ENCODE peak calls at places on chromosomes 3 and 15, in four cellular contexts. One of them, this sample, is unnamed.

GRCh38 chr3:196966526-196967401 is 1.9 kb downstream of the PIGZ start:
- DNase-seq in PC-3: no peak
- DNase-seq in PC-9: no peak
- DNase-seq in left ventricle myocardium inferior: no peak
- DNase-seq in this sample: no peak

GRCh38 chr3:126537730-126538281 is 13.9 kb downstream of the CHST13 start:
- DNase-seq in PC-3: no peak
- DNase-seq in left ventricle myocardium inferior: no peak
- DNase-seq in PC-9: no peak
- DNase-seq in this sample: no peak

GRCh38 chr3:174255454-174255853 is 603.7 kb upstream of the NAALADL2 start:
- DNase-seq in PC-3: no peak
- DNase-seq in PC-9: no peak
- DNase-seq in left ventricle myocardium inferior: no peak
- DNase-seq in this sample: no peak

GRCh38 chr3:139597947-139598346 is 58.4 kb upstream of the RBP1 start:
- DNase-seq in left ventricle myocardium inferior: no peak
- DNase-seq in PC-3: no peak
- DNase-seq in PC-9: no peak
- DNase-seq in this sample: no peak

GRCh38 chr15:63600646-63601025 is 3.4 kb downstream of the FBXL22 start:
- DNase-seq in PC-9: peak; percentile 63
- DNase-seq in PC-3: peak; percentile 90
- DNase-seq in left ventricle myocardium inferior: peak; percentile 88
- DNase-seq in this sample: peak; percentile 95

GRCh38 chr3:134898315-134898714 is 103.3 kb downstream of the EPHB1 start:
- DNase-seq in PC-3: no peak
- DNase-seq in left ventricle myocardium inferior: no peak
- DNase-seq in PC-9: no peak
- DNase-seq in this sample: no peak

GRCh38 chr3:66629431-66630368 is 128.9 kb upstream of the LRIG1 start:
- DNase-seq in PC-3: no peak
- DNase-seq in left ventricle myocardium inferior: no peak
- DNase-seq in PC-9: no peak
- DNase-seq in this sample: no peak

GRCh38 chr3:151386063-151386462 is 1.5 kb upstream of the P2RY12 start:
- DNase-seq in left ventricle myocardium inferior: no peak
- DNase-seq in PC-3: no peak
- DNase-seq in PC-9: no peak
- DNase-seq in this sample: no peak

GRCh38 chr3:11775493-11775892 is 71.2 kb downstream of the TAMM41 start:
- DNase-seq in PC-3: no peak
- DNase-seq in left ventricle myocardium inferior: no peak
- DNase-seq in PC-9: no peak
- DNase-seq in this sample: no peak

GRCh38 chr3:188111002-188111584 is 42.9 kb upstream of the LPP start:
- DNase-seq in left ventricle myocardium inferior: no peak
- DNase-seq in PC-3: no peak
- DNase-seq in PC-9: no peak
- DNase-seq in this sample: peak; percentile 19

GRCh38 chr15:67758610-67759300 is 66.6 kb upstream of the SKOR1 start:
- DNase-seq in left ventricle myocardium inferior: no peak
- DNase-seq in PC-9: no peak
- DNase-seq in PC-3: no peak
- DNase-seq in this sample: no peak

GRCh38 chr3:127405791-127406190 is 117.9 kb upstream of the PRR20G start:
- DNase-seq in left ventricle myocardium inferior: no peak
- DNase-seq in PC-9: no peak
- DNase-seq in PC-3: no peak
- DNase-seq in this sample: no peak

GRCh38 chr3:45321607-45322391 is 66.6 kb upstream of the LARS2 start:
- DNase-seq in PC-9: no peak
- DNase-seq in PC-3: no peak
- DNase-seq in left ventricle myocardium inferior: no peak
- DNase-seq in this sample: no peak

GRCh38 chr3:192091831-192092230 is 630.9 kb downstream of the PYDC2 start:
- DNase-seq in PC-3: peak; percentile 17
- DNase-seq in left ventricle myocardium inferior: no peak
- DNase-seq in PC-9: no peak
- DNase-seq in this sample: peak; percentile 1

GRCh38 chr15:64127521-64128275 is 23.8 kb upstream of the SNX22 start:
- DNase-seq in left ventricle myocardium inferior: no peak
- DNase-seq in PC-3: no peak
- DNase-seq in PC-9: no peak
- DNase-seq in this sample: no peak

GRCh38 chr3:8882171-8882593 is 81.1 kb downstream of the RAD18 start:
- DNase-seq in PC-9: no peak
- DNase-seq in PC-3: no peak
- DNase-seq in left ventricle myocardium inferior: no peak
- DNase-seq in this sample: no peak

GRCh38 chr3:173993299-173993698 is 595.8 kb downstream of the NLGN1 start:
- DNase-seq in PC-3: peak; percentile 45
- DNase-seq in left ventricle myocardium inferior: no peak
- DNase-seq in PC-9: no peak
- DNase-seq in this sample: peak; percentile 49

DNA sequence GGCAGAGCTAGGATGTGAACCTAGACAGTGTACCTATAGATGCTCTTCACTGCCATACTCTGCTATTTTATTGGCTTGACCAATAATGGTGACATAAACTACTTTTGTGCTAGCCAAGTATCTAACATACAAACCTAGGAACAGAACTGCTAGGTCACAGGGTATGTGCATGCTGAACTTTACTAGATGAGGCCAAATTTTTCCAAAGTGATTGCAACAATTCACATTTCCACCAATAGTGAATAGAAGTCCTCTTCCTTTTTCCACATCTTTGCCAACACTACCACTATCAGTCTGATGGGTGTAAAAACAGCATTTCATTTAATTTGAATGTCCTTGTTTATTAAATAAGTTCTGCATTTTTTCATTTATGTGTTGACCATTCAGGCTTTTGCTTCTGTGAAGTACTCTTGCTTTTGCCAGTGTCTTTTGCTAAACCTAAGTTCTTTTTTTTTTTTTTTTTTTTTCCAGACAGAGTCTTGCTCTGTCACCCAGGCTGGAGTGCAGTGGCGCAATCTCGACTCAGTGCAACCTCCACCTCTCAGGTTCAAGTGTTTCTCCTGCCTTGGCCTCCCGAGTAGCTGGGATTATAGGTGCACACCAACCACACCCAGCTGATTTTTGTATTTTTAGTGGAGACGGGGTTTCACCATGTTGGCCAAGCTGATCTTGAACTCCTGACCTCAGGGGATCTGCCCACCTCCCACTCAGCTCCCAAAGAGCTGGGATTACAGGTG is 54.1 kb downstream of the DCAF1 start:
- DNase-seq in PC-3: no peak
- DNase-seq in left ventricle myocardium inferior: no peak
- DNase-seq in PC-9: no peak
- DNase-seq in this sample: peak; percentile 2
- H3K4me3 ChIP-seq in PC-3: no peak overlapping the region
- H3K4me3 ChIP-seq in left ventricle myocardium inferior: no peak overlapping the region
- H3K4me3 ChIP-seq in PC-9: no peak overlapping the region
- H3K4me3 ChIP-seq in this sample: no peak overlapping the region

GRCh38 chr3:89332311-89333159 is 225.1 kb downstream of the EPHA3 start:
- DNase-seq in PC-3: no peak
- DNase-seq in PC-9: no peak
- DNase-seq in left ventricle myocardium inferior: no peak
- DNase-seq in this sample: no peak
- TF ChIP-seq CTCF in PC-3: no peak
- TF ChIP-seq CTCF in PC-9: no peak
- TF ChIP-seq CTCF in left ventricle myocardium inferior: no peak
- TF ChIP-seq CTCF in this sample: no peak

GRCh38 chr3:147298511-147298982 is 107.8 kb downstream of the ZIC4 start:
- DNase-seq in PC-3: peak; percentile 57
- DNase-seq in PC-9: peak; percentile 64
- DNase-seq in left ventricle myocardium inferior: no peak
- DNase-seq in this sample: peak; percentile 95
- H3K4me3 ChIP-seq in PC-3: no peak overlapping the region
- H3K4me3 ChIP-seq in PC-9: no peak overlapping the region
- H3K4me3 ChIP-seq in left ventricle myocardium inferior: no peak overlapping the region
- H3K4me3 ChIP-seq in this sample: no peak overlapping the region

GRCh38 chr3:72310028-72310987 is 525.4 kb upstream of the PROK2 start:
- DNase-seq in PC-9: no peak
- DNase-seq in left ventricle myocardium inferior: peak; percentile 45
- DNase-seq in PC-3: peak; percentile 31
- DNase-seq in this sample: peak; percentile 56
- TF ChIP-seq CTCF in PC-9: no peak
- TF ChIP-seq CTCF in left ventricle myocardium inferior: peak; percentile 29
- TF ChIP-seq CTCF in PC-3: no peak
- TF ChIP-seq CTCF in this sample: no peak

GRCh38 chr3:46868301-46868700 is 5.1 kb upstream of the MYL3 start:
- DNase-seq in left ventricle myocardium inferior: no peak
- DNase-seq in PC-9: no peak
- DNase-seq in PC-3: no peak
- DNase-seq in this sample: no peak

GRCh38 chr3:46866720-46867549 is 3.7 kb upstream of the MYL3 start:
- DNase-seq in PC-3: peak; percentile 74
- DNase-seq in PC-9: no peak
- DNase-seq in left ventricle myocardium inferior: peak; percentile 88
- DNase-seq in this sample: peak; percentile 58

GRCh38 chr3:46866032-46866595 is 2.9 kb upstream of the MYL3 start:
- DNase-seq in left ventricle myocardium inferior: peak; percentile 12
- DNase-seq in PC-3: no peak
- DNase-seq in PC-9: no peak
- DNase-seq in this sample: no peak

GRCh38 chr3:46868948-46869347 is 5.7 kb upstream of the MYL3 start:
- DNase-seq in PC-9: no peak
- DNase-seq in left ventricle myocardium inferior: peak; percentile 38
- DNase-seq in PC-3: no peak
- DNase-seq in this sample: no peak

DNA sequence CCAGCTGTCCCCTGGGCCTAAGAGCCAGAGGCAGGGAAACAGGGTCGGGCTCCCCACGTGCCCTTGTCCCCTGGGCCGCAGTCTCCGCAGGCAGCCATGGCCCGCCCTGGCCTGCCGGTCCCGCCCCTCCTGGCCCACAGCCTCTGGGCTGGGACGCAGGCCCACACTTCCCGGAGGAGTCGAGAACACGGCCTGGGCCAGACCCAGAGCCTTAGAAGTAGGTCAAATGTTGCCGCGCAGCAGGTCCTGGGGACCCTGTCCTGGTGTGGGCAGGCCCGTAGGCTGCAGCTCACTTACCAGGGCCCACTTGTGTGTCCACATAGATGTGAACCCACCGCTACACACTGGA is 4.3 kb upstream of the MYL3 start:
- DNase-seq in left ventricle myocardium inferior: peak; percentile 91
- DNase-seq in PC-3: no peak
- DNase-seq in PC-9: no peak
- DNase-seq in this sample: peak; percentile 63
- H3K4me3 ChIP-seq in left ventricle myocardium inferior: peak overlapping the region; percentile 9
- H3K4me3 ChIP-seq in PC-3: no peak overlapping the region
- H3K4me3 ChIP-seq in PC-9: no peak overlapping the region
- H3K4me3 ChIP-seq in this sample: no peak overlapping the region

GRCh38 chr3:58251653-58252052 is 14.1 kb downstream of the ABHD6 start:
- DNase-seq in PC-3: no peak
- DNase-seq in left ventricle myocardium inferior: no peak
- DNase-seq in PC-9: no peak
- DNase-seq in this sample: no peak

GRCh38 chr3:58250093-58250707 is 12.6 kb downstream of the ABHD6 start:
- DNase-seq in PC-9: no peak
- DNase-seq in left ventricle myocardium inferior: no peak
- DNase-seq in PC-3: no peak
- DNase-seq in this sample: peak; percentile 50

GRCh38 chr3:58254144-58254543 is 16.6 kb downstream of the ABHD6 start:
- DNase-seq in left ventricle myocardium inferior: no peak
- DNase-seq in PC-3: peak; percentile 72
- DNase-seq in PC-9: no peak
- DNase-seq in this sample: no peak

GRCh38 chr3:58246148-58247051 is 8.8 kb downstream of the ABHD6 start:
- DNase-seq in PC-3: no peak
- DNase-seq in left ventricle myocardium inferior: no peak
- DNase-seq in PC-9: no peak
- DNase-seq in this sample: no peak

DNA sequence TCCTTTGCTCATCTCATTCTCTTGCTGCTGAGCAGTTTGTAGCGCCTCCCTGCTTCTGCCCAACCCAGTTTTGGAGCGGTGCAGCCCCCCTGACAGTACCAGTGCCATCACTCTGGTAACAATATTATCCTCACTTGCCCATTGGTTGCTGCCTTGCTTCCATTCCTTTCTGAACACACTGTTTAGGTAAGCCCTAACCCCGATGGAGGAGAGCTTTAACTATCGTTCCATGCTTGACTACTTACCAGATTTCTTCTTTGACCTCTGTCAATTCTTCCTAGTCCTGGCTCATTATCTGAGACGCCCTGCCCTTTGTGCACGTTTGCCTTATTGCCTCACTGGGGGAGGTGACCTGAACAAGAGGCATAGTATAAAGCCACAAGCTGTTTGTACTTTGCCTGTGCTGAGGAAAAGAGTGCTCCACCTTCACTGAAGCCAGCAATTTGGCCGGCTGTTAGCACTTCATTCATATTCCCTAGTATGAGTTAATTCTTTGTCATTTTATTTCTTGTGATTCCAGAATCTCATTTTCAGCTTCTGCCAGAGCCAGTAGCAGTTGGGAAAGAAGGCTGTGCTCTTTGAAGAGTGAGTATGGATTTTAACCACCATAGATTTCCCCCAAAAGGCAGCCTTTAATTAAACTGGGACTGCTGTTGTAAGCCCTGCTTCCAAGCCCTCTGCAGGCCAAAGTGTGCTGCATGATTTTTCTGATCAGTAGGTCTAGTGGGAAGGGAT is 11.9 kb downstream of the ABHD6 start:
- DNase-seq in left ventricle myocardium inferior: no peak
- DNase-seq in PC-9: no peak
- DNase-seq in PC-3: no peak
- DNase-seq in this sample: peak; percentile 30
- TF ChIP-seq CTCF in left ventricle myocardium inferior: no peak
- TF ChIP-seq CTCF in PC-9: no peak
- TF ChIP-seq CTCF in PC-3: peak; percentile 40
- TF ChIP-seq CTCF in this sample: peak; percentile 39

This sample was measured in fibroblast of pulmonary artery.